ENCODE peak calls at places on chromosomes 6 and 20, in five cellular contexts. G, W, P, Z and R are unnamed samples.
A peak's percentile ranks its signal among the peaks of the same experiment; 100 is the strongest.

GRCh38 chr6:163825033-163825432 is 410.5 kb downstream of the QKI start:
- DNase-seq in G (peak; percentile 41), W (no peak), P (no peak), Z (no peak), R (no peak)

GRCh38 chr6:92810913-92811312 is 608.4 kb downstream of the EPHA7 start:
- DNase-seq in G (peak; percentile 31), W (no peak), P (no peak), Z (peak; percentile 10), R (peak; percentile 40)

GRCh38 chr6:29723666-29724588 is 693 bp downstream of the HLA-F start:
- DNase-seq in G (peak; percentile 30), W (peak; percentile 20), P (peak; percentile 80), Z (no peak), R (no peak)

GRCh38 chr6:169473663-169474062 is 220.0 kb upstream of the THBS2 start:
- DNase-seq in G (no peak), W (no peak), P (no peak), Z (no peak), R (no peak)

GRCh38 chr6:7727150-7727950 is 1.5 kb downstream of the BMP6 start:
- DNase-seq in G (no peak), W (peak; percentile 57), P (no peak), Z (peak; percentile 32), R (peak; percentile 14)

GRCh38 chr6:25981529-25982263 is 19.1 kb downstream of the TRIM38 start:
- DNase-seq in G (no peak), W (no peak), P (no peak), Z (no peak), R (no peak)

GRCh38 chr20:13638162-13638495 is 603 bp downstream of the TASP1 start:
- DNase-seq in G (peak; percentile 48), W (no peak), P (no peak), Z (peak; percentile 31), R (peak; percentile 63)

GRCh38 chr20:48096957-48097890 is 311.9 kb upstream of the SULF2 start:
- DNase-seq in G (peak; percentile 55), W (no peak), P (no peak), Z (no peak), R (peak; percentile 21)

GRCh38 chr6:10472634-10473033 is 48.5 kb upstream of the GCNT2 start:
- DNase-seq in G (no peak), W (no peak), P (no peak), Z (no peak), R (no peak)

GRCh38 chr6:33861722-33862121 is 57.9 kb upstream of the MLN start:
- DNase-seq in G (no peak), W (no peak), P (peak; percentile 68), Z (no peak), R (no peak)

GRCh38 chr6:159184559-159184958 is 15.4 kb downstream of the FNDC1 start:
- DNase-seq in G (no peak), W (peak; percentile 96), P (no peak), Z (no peak), R (no peak)

GRCh38 chr20:37350655-37351574 is 5.0 kb downstream of the SRC start:
- DNase-seq in G (no peak), W (no peak), P (no peak), Z (no peak), R (no peak)

GRCh38 chr20:50302463-50303041 is 111.9 kb downstream of the CEBPB start:
- DNase-seq in G (no peak), W (no peak), P (no peak), Z (no peak), R (no peak)

GRCh38 chr6:16239090-16239797 is 857 bp downstream of the GMPR start:
- DNase-seq in G (peak; percentile 30), W (peak; percentile 75), P (no peak), Z (no peak), R (peak; percentile 71)

GRCh38 chr6:167547328-167547692 is 222.4 kb downstream of the TTLL2 start:
- DNase-seq in G (no peak), W (no peak), P (no peak), Z (no peak), R (no peak)

GRCh38 chr6:100370265-100370664 is 94.5 kb downstream of the SIM1 start:
- DNase-seq in G (no peak), W (no peak), P (no peak), Z (no peak), R (no peak)

GRCh38 chr6:6856538-6857523 is 250.9 kb upstream of the RREB1 start:
- DNase-seq in G (peak; percentile 88), W (no peak), P (peak; percentile 71), Z (peak; percentile 33), R (peak; percentile 83)

GRCh38 chr20:8434326-8434876 is 302.3 kb downstream of the PLCB1 start:
- DNase-seq in G (no peak), W (no peak), P (no peak), Z (no peak), R (no peak)

GRCh38 chr20:58953050-58953449 is 28.0 kb upstream of the NELFCD start:
- DNase-seq in G (no peak), W (no peak), P (no peak), Z (no peak), R (no peak)

GRCh38 chr20:62493886-62494285 is 18.1 kb upstream of the GATA5 start:
- DNase-seq in G (no peak), W (no peak), P (no peak), Z (no peak), R (no peak)

GRCh38 chr6:137219664-137220252 is 573 bp upstream of the IFNGR1 start:
- DNase-seq in G (no peak), W (no peak), P (no peak), Z (no peak), R (no peak)

GRCh38 chr6:156795825-156796224 is 18.6 kb downstream of the ARID1B start:
- DNase-seq in G (no peak), W (no peak), P (no peak), Z (no peak), R (no peak)

GRCh38 chr6:89680150-89680549 is 41.6 kb upstream of the LYRM2 start:
- DNase-seq in G (no peak), W (no peak), P (no peak), Z (no peak), R (no peak)

GRCh38 chr6:14880717-14881116 is 365.2 kb upstream of the JARID2 start:
- DNase-seq in G (no peak), W (no peak), P (no peak), Z (no peak), R (no peak)

GRCh38 chr6:17730078-17730704 is 23.5 kb upstream of the NUP153 start:
- DNase-seq in G (no peak), W (no peak), P (no peak), Z (no peak), R (no peak)

GRCh38 chr20:46211331-46211722 is 93.2 kb downstream of the CD40 start:
- DNase-seq in G (no peak), W (no peak), P (no peak), Z (no peak), R (no peak)

GRCh38 chr6:113632220-113632864 is 224.8 kb upstream of the MARCKS start:
- DNase-seq in G (peak; percentile 88), W (peak; percentile 90), P (peak; percentile 60), Z (peak; percentile 77), R (peak; percentile 46)

GRCh38 chr20:21522479-21523397 is 8.9 kb upstream of the NKX2-2 start:
- DNase-seq in G (no peak), W (peak; percentile 27), P (peak; percentile 33), Z (no peak), R (peak; percentile 30)

GRCh38 chr20:1894951-1895673 is at the start of gene SIRPA:
- DNase-seq in G (peak; percentile 95), W (peak; percentile 53), P (no peak), Z (peak; percentile 43), R (peak; percentile 72)

GRCh38 chr6:124530926-124531325 is 431.3 kb upstream of the RNF217 start:
- DNase-seq in G (no peak), W (no peak), P (no peak), Z (no peak), R (no peak)

GRCh38 chr6:73514746-73515110 is 6.1 kb downstream of the EEF1A1 start:
- DNase-seq in G (no peak), W (no peak), P (peak; percentile 38), Z (peak; percentile 33), R (peak; percentile 18)

GRCh38 chr6:144585217-144585814 is 300.2 kb downstream of the UTRN start:
- DNase-seq in G (peak; percentile 11), W (peak; percentile 21), P (no peak), Z (peak; percentile 36), R (peak; percentile 40)

GRCh38 chr6:35185302-35185681 is 28.5 kb upstream of the SCUBE3 start:
- DNase-seq in G (peak; percentile 50), W (peak; percentile 71), P (no peak), Z (peak; percentile 63), R (no peak)

GRCh38 chr6:29005183-29005885 is at the start of gene ZNF311:
- DNase-seq in G (peak; percentile 80), W (no peak), P (peak; percentile 67), Z (peak; percentile 63), R (peak; percentile 22)

GRCh38 chr6:33886673-33887144 is 82.9 kb upstream of the MLN start:
- DNase-seq in G (peak; percentile 28), W (no peak), P (peak; percentile 61), Z (no peak), R (no peak)

GRCh38 chr6:167832497-167833395 is 6.0 kb downstream of the AFDN start:
- DNase-seq in G (no peak), W (no peak), P (no peak), Z (no peak), R (no peak)